ENCODE peak calls at places on chromosome 21, in five cellular contexts. P, N, O, Z and K are unnamed samples.

GRCh38 chr21:45499201-45499750 is 43.0 kb downstream of the SLC19A1 start:
- DNase-seq in N (no peak), O (no peak), Z (peak; percentile 4), P (peak; percentile 22), K (peak; percentile 5)

GRCh38 chr21:30676737-30677136 is 34.1 kb downstream of the KRTAP20-3 start:
- DNase-seq in Z (no peak), O (no peak), N (no peak), P (no peak), K (no peak)

GRCh38 chr21:44299085-44299457 is 782 bp upstream of the PFKL start:
- DNase-seq in P (no peak), N (no peak), Z (no peak), O (no peak), K (no peak)

GRCh38 chr21:29749223-29749622 is 190.6 kb downstream of the GRIK1 start:
- DNase-seq in Z (no peak), N (no peak), O (no peak), P (no peak), K (no peak)

GRCh38 chr21:46078984-46079356 is 18.9 kb upstream of the COL6A2 start:
- DNase-seq in N (no peak), O (no peak), P (peak; percentile 79), Z (no peak), K (no peak)

GRCh38 chr21:42039470-42039901 is 29.3 kb upstream of the ZBTB21 start:
- DNase-seq in P (no peak), O (no peak), N (no peak), Z (no peak), K (no peak)

GRCh38 chr21:45403825-45404725 is 890 bp upstream of the COL18A1 start:
- DNase-seq in N (peak; percentile 81), P (peak; percentile 73), Z (no peak), O (no peak), K (peak; percentile 52)

GRCh38 chr21:41603476-41603875 is 95.5 kb upstream of the TMPRSS2 start:
- DNase-seq in N (no peak), O (no peak), Z (no peak), P (no peak), K (no peak)

GRCh38 chr21:27532081-27532480 is 565.2 kb upstream of the ADAMTS5 start:
- DNase-seq in N (no peak), Z (no peak), O (no peak), P (no peak), K (no peak)

GRCh38 chr21:26795866-26796329 is 49.3 kb downstream of the ADAMTS1 start:
- DNase-seq in Z (peak; percentile 32), P (no peak), O (peak; percentile 91), N (no peak), K (no peak)

GRCh38 chr21:29300547-29301138 is 1.9 kb downstream of the BACH1 start:
- DNase-seq in O (no peak), N (no peak), Z (no peak), P (no peak), K (peak; percentile 27)

GRCh38 chr21:27590271-27590670 is 623.4 kb upstream of the ADAMTS5 start:
- DNase-seq in O (peak; percentile 36), N (no peak), P (peak; percentile 53), Z (no peak), K (no peak)

GRCh38 chr21:44880762-44881585 is 7.5 kb upstream of the PTTG1IP start:
- DNase-seq in Z (no peak), O (no peak), P (peak; percentile 47), N (no peak), K (no peak)

GRCh38 chr21:29174607-29175013 is 44.2 kb downstream of the MAP3K7CL start:
- DNase-seq in P (no peak), N (no peak), Z (no peak), O (no peak), K (no peak)

GRCh38 chr21:25171438-25171837 is 435.8 kb downstream of the MRPL39 start:
- DNase-seq in Z (no peak), O (no peak), P (no peak), N (no peak), K (no peak)

GRCh38 chr21:34999397-34999941 is 49.6 kb downstream of the RUNX1 start:
- DNase-seq in P (no peak), O (no peak), Z (no peak), N (no peak), K (no peak)

GRCh38 chr21:42520628-42521253 is 7.1 kb downstream of the SLC37A1 start:
- DNase-seq in O (no peak), N (peak; percentile 63), Z (peak; percentile 77), P (no peak), K (no peak)

GRCh38 chr21:17781524-17781923 is 37.6 kb downstream of the C21orf91 start:
- DNase-seq in Z (no peak), O (no peak), N (no peak), P (no peak), K (no peak)

GRCh38 chr21:41653944-41654625 is 112.8 kb downstream of the RIPK4 start:
- DNase-seq in O (no peak), N (no peak), P (no peak), Z (no peak), K (no peak)

GRCh38 chr21:44909719-44910118 is 11.0 kb downstream of the ITGB2 start:
- DNase-seq in Z (no peak), O (no peak), N (no peak), P (no peak), K (no peak)

GRCh38 chr21:28833181-28833580 is 159.5 kb downstream of the LTN1 start:
- DNase-seq in P (no peak), N (no peak), Z (no peak), O (no peak), K (no peak)

GRCh38 chr21:18743523-18743922 is 339.9 kb upstream of the TMPRSS15 start:
- DNase-seq in Z (no peak), N (no peak), P (no peak), O (no peak), K (no peak)

GRCh38 chr21:23578027-23578426 is 2029.3 kb downstream of the MRPL39 start:
- DNase-seq in N (no peak), O (no peak), Z (no peak), P (no peak), K (no peak)
- TF ChIP-seq CTCF in N (no peak), O (no peak), Z (no peak), P (no peak), K (no peak)

GRCh38 chr21:23695449-23695848 is 1911.8 kb downstream of the MRPL39 start:
- DNase-seq in N (no peak), Z (no peak), O (no peak), P (no peak), K (no peak)

GRCh38 chr21:23699402-23699801 is 1907.9 kb downstream of the MRPL39 start:
- DNase-seq in Z (no peak), O (no peak), P (no peak), N (no peak), K (no peak)

DNA sequence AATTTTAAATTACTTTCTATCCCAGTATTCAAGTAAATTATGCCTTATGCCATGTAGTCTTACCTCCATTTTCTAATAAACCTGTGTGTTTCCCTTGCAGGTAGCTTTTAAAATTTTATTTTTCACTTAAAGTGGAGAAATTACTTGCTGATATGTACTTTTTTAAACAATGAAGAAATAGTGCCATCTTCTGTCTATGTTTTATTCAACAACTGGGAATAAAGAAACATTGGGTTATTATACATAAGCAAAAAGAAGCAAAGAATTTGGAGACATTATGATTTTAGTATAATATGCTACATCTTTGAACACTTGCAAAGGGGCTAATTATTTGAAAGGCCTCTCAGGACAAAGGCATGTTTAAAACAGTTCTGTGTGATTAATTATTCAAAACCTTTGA is 1912.9 kb downstream of the MRPL39 start:
- DNase-seq in Z (no peak), P (no peak), O (no peak), N (no peak), K (no peak)
- TF ChIP-seq CTCF in Z (no peak), P (no peak), O (peak; percentile 10), N (no peak), K (no peak)

GRCh38 chr21:21973806-21974205 is 975.6 kb downstream of the NCAM2 start:
- DNase-seq in O (no peak), Z (no peak), N (peak; percentile 45), P (no peak), K (no peak)
- TF ChIP-seq CTCF in O (no peak), Z (no peak), N (peak; percentile 56), P (no peak), K (no peak)

GRCh38 chr21:33324311-33325221 is at the start of gene IFNAR1:
- DNase-seq in N (peak; percentile 98), O (peak; percentile 98), P (peak; percentile 100), Z (peak; percentile 99), K (peak; percentile 100)
- TF ChIP-seq CTCF in N (no peak), O (no peak), P (no peak), Z (no peak), K (peak; percentile 14)

DNA sequence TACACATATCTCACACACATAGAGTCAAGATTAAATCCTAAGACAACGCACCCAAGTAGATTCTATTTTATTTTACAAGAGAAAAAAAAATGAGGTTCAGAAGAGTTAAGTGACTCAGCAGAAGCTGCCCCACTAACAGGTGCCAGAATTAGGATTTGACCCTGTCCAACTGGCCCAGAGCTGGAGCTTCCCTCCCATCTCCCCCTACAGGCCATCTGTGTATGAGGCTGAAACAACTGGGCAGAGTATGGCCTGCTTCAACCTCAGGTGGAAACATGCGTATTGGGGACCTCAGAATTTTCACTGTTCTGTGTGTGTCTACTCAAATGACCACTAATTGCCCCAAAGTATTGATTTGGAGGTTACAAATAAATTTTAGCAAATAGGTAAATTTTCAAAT is 29.9 kb downstream of the PSMG1 start:
- DNase-seq in Z (no peak), P (no peak), N (no peak), O (no peak), K (peak; percentile 60)
- TF ChIP-seq CTCF in Z (peak; percentile 56), P (peak; percentile 42), N (peak; percentile 72), O (peak; percentile 34), K (peak; percentile 88)

DNA sequence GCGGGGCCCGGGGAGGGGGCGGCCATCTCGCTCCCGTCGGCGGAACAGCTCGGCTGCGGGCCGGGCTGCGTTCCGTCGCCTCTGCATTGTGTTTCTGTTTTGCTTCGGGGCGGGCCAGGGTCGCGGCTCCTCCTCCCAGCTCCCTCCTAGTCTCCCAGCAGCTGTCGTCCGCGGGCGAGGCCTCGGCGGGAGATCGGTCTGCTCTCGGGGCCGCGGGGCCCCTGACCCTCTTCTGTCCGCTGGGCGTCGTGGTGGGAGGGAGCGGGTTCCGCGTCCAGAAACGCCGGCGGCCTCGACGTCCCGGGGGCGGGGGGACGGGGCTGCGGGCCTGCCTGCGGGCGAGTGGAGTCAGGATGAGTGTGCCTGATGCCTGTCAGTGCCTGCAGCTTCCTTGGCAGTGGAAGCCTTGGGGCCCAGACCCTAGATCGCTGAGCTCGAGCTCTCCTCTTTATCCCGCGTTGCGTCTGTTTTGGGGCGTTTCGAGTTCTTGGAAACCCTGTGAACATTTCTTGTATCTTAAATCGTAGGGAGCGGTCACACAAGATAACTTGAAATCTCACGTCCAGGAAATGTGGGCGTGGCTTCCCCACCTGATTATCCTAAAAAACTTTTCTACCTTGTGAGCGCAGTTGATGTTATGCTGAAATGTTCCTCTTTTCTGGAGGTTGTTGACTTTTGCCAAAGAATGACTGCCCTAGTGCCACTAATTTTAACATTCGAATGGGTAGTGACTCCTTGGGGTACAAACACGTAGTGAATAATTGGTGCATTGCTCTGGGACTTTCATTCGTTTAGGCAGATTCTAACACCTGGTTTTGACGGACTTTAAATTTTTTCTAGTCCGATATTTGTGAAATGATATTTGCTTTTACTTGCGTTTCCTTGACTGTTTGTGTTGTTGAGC is 676 bp downstream of the MORC3 start:
- DNase-seq in O (no peak), P (peak; percentile 87), Z (no peak), N (peak; percentile 68), K (peak; percentile 89)
- TF ChIP-seq CTCF in O (no peak), P (no peak), Z (no peak), N (no peak), K (no peak)